ENCODE peak calls at places on chromosomes 16 and 17, in six cellular contexts. B, Q, M, A, X and N are unnamed samples.

GRCh38 chr17:58289869-58290268 is 9.1 kb upstream of the MPO start:
- DNase-seq in B (no peak), Q (no peak), M (no peak), A (no peak), X (no peak), N (no peak)

GRCh38 chr16:89506113-89506504 is 2.1 kb upstream of the SPG7 start:
- DNase-seq in B (no peak), Q (peak), M (no peak), A (no peak), X (no peak), N (peak)

GRCh38 chr16:56547120-56547948 is 17.5 kb upstream of the MT4 start:
- DNase-seq in B (no peak), Q (peak), M (no peak), A (no peak), X (peak), N (peak)

GRCh38 chr17:45425125-45425983 is 7.3 kb downstream of the ARHGAP27 start:
- DNase-seq in B (peak), Q (peak), M (no peak), A (no peak), X (peak), N (peak)

GRCh38 chr16:57341062-57341440 is 17.5 kb upstream of the CCL22 start:
- DNase-seq in B (no peak), Q (no peak), M (no peak), A (no peak), X (no peak), N (no peak)

GRCh38 chr16:72481419-72481818 is 309.5 kb upstream of the PMFBP1 start:
- DNase-seq in B (no peak), Q (peak), M (no peak), A (no peak), X (peak), N (peak)

GRCh38 chr17:61251939-61252865 is 147.4 kb upstream of the TBX2 start:
- DNase-seq in B (peak), Q (peak), M (peak), A (peak), X (peak), N (peak)

GRCh38 chr17:28575126-28575795 is 1.4 kb downstream of the ALDOC start:
- DNase-seq in B (no peak), Q (no peak), M (no peak), A (no peak), X (no peak), N (no peak)

GRCh38 chr16:50261707-50262235 is 4.6 kb upstream of the ADCY7 start:
- DNase-seq in B (peak), Q (no peak), M (peak), A (no peak), X (no peak), N (no peak)

GRCh38 chr16:13426279-13426678 is 493.7 kb upstream of the ERCC4 start:
- DNase-seq in B (no peak), Q (no peak), M (no peak), A (no peak), X (no peak), N (no peak)

GRCh38 chr16:74315059-74315458 is 18.4 kb downstream of the PSMD7 start:
- DNase-seq in B (no peak), Q (no peak), M (peak), A (no peak), X (no peak), N (no peak)

GRCh38 chr17:20310481-20310880 is 156.9 kb downstream of the LGALS9B start:
- DNase-seq in B (no peak), Q (no peak), M (no peak), A (no peak), X (no peak), N (no peak)

GRCh38 chr16:1357906-1358566 is 6.3 kb downstream of the GNPTG start:
- DNase-seq in B (no peak), Q (no peak), M (no peak), A (no peak), X (no peak), N (no peak)

GRCh38 chr17:78957076-78957475 is 22.6 kb downstream of the LGALS3BP start:
- DNase-seq in B (no peak), Q (peak), M (no peak), A (no peak), X (peak), N (peak)

GRCh38 chr16:57526498-57526897 is 9.9 kb downstream of the CCDC102A start:
- DNase-seq in B (no peak), Q (no peak), M (no peak), A (no peak), X (no peak), N (no peak)

GRCh38 chr17:78040561-78041400 is 82.3 kb downstream of the TNRC6C start:
- DNase-seq in B (peak), Q (peak), M (peak), A (peak), X (peak), N (peak)

GRCh38 chr17:46832945-46833839 is 14.7 kb upstream of the WNT3 start:
- DNase-seq in B (peak), Q (peak), M (no peak), A (no peak), X (peak), N (peak)

GRCh38 chr17:64534187-64534586 is 27.4 kb downstream of the CEP95 start:
- DNase-seq in B (no peak), Q (no peak), M (no peak), A (no peak), X (no peak), N (no peak)

GRCh38 chr16:66286527-66286926 is 80.0 kb upstream of the CDH5 start:
- DNase-seq in B (no peak), Q (no peak), M (peak), A (no peak), X (no peak), N (no peak)

GRCh38 chr16:75251280-75252048 is at the start of gene BCAR1:
- DNase-seq in B (peak), Q (peak), M (no peak), A (no peak), X (peak), N (peak)

GRCh38 chr17:82199496-82199895 is 13.1 kb downstream of the CCDC57 start:
- DNase-seq in B (no peak), Q (no peak), M (no peak), A (no peak), X (no peak), N (no peak)

GRCh38 chr17:79691931-79692330 is 38.8 kb upstream of the ENPP7 start:
- DNase-seq in B (no peak), Q (peak), M (no peak), A (no peak), X (peak), N (no peak)

GRCh38 chr17:82884341-82884871 is 44.6 kb upstream of the ZNF750 start:
- DNase-seq in B (peak), Q (peak), M (no peak), A (peak), X (no peak), N (peak)

GRCh38 chr17:48176456-48176855 is 68.9 kb downstream of the SNX11 start:
- DNase-seq in B (no peak), Q (no peak), M (no peak), A (no peak), X (peak), N (no peak)

GRCh38 chr17:48198950-48199541 is 91.5 kb downstream of the SNX11 start:
- DNase-seq in B (no peak), Q (no peak), M (no peak), A (no peak), X (no peak), N (no peak)

GRCh38 chr17:69105907-69106730 is 35.6 kb downstream of the ABCA6 start:
- DNase-seq in B (peak), Q (no peak), M (no peak), A (no peak), X (no peak), N (no peak)

GRCh38 chr17:83030432-83030831 is 49.0 kb upstream of the METRNL start:
- DNase-seq in B (no peak), Q (no peak), M (no peak), A (no peak), X (no peak), N (no peak)

GRCh38 chr17:74152591-74153455 is 50.7 kb upstream of the RPL38 start:
- DNase-seq in B (no peak), Q (peak), M (peak), A (no peak), X (peak), N (peak)

GRCh38 chr17:8365143-8365542 is 11.4 kb downstream of the KRABD2 start:
- DNase-seq in B (no peak), Q (peak), M (no peak), A (no peak), X (peak), N (peak)

GRCh38 chr16:88387941-88388627 is 5.3 kb downstream of the ZNF469 start:
- DNase-seq in B (peak), Q (no peak), M (no peak), A (no peak), X (peak), N (peak)

GRCh38 chr17:40351185-40352043 is 13.1 kb downstream of the GJD3 start:
- DNase-seq in B (peak), Q (no peak), M (no peak), A (no peak), X (no peak), N (no peak)
- H3K4me3 ChIP-seq in B (no peak), Q (no peak), M (no peak), A (no peak), X (no peak), N (no peak)

GRCh38 chr17:75752405-75753192 is 12.4 kb downstream of the GALK1 start:
- DNase-seq in B (peak), Q (no peak), M (no peak), A (no peak), X (no peak), N (no peak)

GRCh38 chr17:75753193-75753513 is 11.8 kb downstream of the GALK1 start:
- DNase-seq in B (no peak), Q (no peak), M (no peak), A (no peak), X (no peak), N (no peak)

GRCh38 chr17:75754378-75755204 is 10.4 kb downstream of the GALK1 start:
- DNase-seq in B (peak), Q (no peak), M (no peak), A (no peak), X (no peak), N (no peak)

GRCh38 chr17:75755205-75755901 is 9.6 kb downstream of the GALK1 start:
- DNase-seq in B (peak), Q (no peak), M (no peak), A (no peak), X (no peak), N (no peak)

DNA sequence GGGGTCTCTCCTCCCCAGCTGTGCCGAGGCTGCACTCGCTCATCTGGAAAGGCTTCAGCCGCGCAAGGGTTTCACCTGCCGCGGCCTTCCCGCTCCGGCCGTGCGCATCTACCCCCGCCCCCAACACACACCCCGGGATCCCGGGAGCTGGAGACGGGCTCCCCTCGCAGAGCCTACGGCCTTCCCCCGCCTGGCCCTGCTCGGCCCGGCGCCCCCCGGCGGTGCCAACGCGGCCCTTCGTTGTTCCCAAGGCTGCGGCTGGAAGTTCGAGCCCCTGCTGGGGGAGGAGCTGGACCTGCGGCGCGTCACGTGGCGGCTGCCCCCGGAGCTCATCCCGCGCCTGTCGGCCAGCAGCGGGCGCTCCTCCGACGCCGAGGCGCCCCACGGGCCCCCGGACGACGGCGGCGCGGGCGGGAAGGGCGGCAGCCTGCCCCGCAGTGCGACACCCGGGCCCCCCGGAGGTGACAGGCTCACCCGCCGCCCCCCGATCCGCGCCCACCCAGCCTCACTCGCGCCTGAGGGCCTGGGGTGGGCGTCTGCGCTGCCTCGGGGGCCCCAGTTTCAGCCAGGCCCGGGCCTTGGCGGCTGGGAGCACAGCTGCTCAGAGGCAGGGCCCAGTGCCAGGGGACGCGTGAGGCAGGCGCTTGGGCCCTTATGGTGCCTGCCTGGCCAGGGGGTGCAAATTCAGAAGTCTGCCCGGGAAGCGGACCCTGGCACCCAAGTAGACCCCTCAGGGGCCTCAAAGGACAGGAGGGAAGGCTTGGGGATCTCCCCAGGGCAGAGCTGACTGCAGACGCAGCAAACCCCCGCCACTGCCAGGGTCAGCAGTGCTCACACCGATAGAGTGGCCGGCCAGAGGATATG is 11.2 kb downstream of the GALK1 start:
- DNase-seq in B (peak), Q (peak), M (peak), A (peak), X (peak), N (peak)
- TF ChIP-seq CTCF in B (peak), Q (peak), M (no peak), A (peak), X (peak), N (peak)

GRCh38 chr16:12260119-12260646 is 283.6 kb downstream of the SNX29 start:
- DNase-seq in B (no peak), Q (no peak), M (no peak), A (no peak), X (no peak), N (no peak)
- H3K4me3 ChIP-seq in B (no peak), Q (no peak), M (no peak), A (no peak), X (no peak), N (no peak)

DNA sequence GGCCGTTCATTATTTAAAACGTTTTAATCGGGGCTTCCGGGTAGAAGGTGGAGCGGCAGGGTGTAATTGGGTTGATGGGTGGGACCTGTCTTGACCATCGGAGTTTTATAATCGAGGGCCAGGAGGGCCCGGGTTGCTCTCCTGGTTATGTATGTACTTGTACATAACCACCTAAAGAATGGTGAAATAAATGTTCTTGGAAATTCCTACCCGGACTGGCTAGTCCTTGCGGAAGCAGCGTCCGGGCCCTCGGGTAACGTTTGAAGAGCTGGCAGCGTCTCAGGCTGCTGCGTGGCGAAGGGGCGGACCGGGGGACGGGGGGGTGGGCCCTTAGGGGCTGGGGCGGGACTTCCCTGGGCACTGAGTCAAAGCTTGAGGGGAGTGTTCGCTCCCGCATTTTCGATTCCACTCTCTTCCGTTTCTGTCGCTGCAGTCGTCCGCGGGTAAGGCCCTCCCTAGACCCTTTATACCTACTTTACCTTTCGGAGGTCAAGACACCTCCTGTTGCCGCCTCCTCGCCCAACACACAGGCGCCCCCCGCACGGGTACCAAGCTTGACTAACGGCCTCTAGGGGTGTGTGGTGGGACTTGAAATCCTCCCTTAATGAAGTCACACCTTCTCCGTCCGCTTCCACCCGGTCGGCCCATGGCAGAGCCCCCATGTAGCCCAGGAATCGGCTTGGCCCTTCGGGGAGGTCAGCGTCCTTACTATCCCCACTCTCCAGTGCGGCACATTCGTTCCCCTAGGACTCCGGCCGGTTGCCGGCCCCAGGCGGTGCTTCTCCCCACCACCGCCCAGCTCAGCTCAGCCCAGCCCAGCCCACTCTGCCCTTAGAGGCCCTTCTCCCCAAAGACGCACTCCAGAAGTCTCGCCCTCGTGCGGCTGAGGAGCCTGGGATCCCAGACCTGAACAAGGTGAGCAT is at the start of gene TMEM106A:
- DNase-seq in B (peak), Q (peak), M (peak), A (peak), X (peak), N (peak)
- TF ChIP-seq CTCF in B (no peak), Q (peak), M (no peak), A (peak), X (peak), N (peak)

DNA sequence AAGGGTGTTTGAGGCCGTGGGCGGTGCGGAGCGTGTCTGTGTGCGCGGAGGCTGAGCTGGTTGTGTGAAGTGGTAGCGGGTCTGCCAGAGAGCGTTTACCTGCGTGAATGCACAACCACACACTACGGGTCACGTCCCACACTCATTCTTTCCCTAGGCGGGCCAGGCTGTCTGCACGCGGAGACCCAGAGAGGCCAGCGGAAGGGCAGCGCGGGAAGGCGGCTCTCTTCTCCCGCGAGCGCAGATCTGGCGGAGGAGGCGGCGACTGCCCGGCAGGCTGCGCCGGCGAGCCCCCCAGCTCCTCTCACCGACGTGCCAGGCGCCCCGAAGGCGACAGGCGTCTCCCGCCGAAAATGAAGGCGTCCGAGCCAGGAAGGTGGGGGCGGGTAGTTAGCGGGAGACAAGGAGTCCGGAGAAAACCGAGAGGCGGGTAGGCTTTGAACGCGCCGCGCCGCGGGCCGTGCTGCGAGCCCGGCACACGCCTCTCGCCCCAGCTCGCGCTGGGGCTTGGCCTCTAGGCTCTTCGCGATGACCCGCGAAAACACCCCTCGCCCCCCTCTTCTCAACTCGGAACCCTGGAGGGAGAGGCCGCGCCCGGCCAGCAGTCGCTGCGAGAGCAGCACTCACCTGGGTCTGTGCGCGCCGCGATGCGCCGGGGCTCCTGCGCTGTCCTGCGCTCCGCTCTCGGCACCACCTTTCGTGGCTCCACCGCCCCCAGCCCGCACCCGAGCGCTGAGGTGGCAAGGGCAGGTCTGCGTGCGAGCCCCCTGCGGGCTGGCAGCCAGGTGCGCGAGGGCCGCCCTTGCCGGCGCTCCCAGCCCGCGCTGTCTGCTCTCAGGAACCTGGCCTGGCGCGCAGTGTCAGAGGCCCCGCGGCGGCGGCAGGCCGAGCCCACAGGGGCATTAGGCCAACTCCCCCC is 2.0 kb upstream of the FOXF1 start:
- DNase-seq in B (no peak), Q (no peak), M (no peak), A (no peak), X (peak), N (peak)
- H3K4me3 ChIP-seq in B (peak), Q (peak), M (peak), A (no peak), X (peak), N (peak)

GRCh38 chr17:67947325-67947813 is 48.9 kb downstream of the C17orf58 start:
- DNase-seq in B (no peak), Q (no peak), M (no peak), A (no peak), X (no peak), N (no peak)

GRCh38 chr17:67944035-67944434 is 52.2 kb downstream of the C17orf58 start:
- DNase-seq in B (no peak), Q (no peak), M (no peak), A (no peak), X (no peak), N (no peak)

DNA sequence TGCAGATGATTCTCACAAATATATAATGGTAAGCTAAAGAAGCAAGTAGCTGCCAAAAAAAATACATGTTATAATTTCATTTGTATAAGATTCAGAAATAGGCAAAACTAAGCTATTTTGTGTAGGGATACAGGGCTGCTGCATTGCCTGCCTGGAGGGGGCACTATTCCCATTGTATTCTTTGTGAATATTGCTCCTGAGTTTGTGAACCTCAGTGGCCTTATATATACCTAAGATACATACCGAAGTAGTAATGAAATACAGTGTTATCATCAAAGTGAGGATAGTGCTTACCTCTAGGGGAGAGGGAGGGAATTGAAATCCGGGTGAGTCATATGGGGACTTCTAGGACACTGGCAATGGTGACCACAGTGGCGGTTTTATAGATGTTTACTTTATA is 53.5 kb downstream of the C17orf58 start:
- DNase-seq in B (no peak), Q (peak), M (no peak), A (no peak), X (no peak), N (peak)
- TF ChIP-seq CTCF in B (peak), Q (peak), M (no peak), A (peak), X (peak), N (peak)

GRCh38 chr17:57090560-57091185 is 5.6 kb downstream of the AKAP1 start:
- DNase-seq in B (no peak), Q (peak), M (peak), A (no peak), X (peak), N (peak)
- H3K4me3 ChIP-seq in B (peak), Q (no peak), M (no peak), A (no peak), X (no peak), N (no peak)

DNA sequence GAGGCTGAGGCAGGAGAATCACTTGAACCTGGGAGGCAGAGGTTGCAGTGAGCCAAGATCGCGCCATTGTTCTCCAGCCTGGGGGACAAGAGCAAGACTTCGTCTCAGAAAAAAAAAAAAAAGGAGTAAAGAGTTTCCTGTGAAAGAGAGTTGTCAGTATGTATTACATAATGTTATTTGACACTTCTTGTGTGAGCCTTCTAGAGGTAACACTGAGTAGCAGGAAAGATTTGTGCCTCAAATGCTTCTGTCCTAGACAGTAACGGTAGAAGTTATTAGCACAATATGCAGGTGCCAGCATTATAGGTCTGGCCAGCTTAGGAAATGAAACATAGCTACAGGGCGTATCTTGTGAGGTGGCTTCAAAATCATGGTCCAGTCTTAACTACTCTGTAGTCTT is 6.2 kb downstream of the RPS6KB1 start:
- DNase-seq in B (no peak), Q (peak), M (no peak), A (no peak), X (peak), N (no peak)
- TF ChIP-seq CTCF in B (no peak), Q (peak), M (no peak), A (no peak), X (no peak), N (no peak)